ENCODE peak calls at places on chromosomes 6 and 20, in ten cellular contexts. R, T, K, Q, N, V, X, U, E and O are unnamed samples.

GRCh38 chr6:31815025-31815838 is at the start of the genes HSPA1A and HSPA1L:
- DNase-seq in E (no peak), K (peak), N (peak), T (peak), U (peak), V (peak), X (peak), R (peak), Q (peak), O (peak)

GRCh38 chr6:154156135-154156948 is 117.3 kb downstream of the OPRM1 start:
- DNase-seq in U (no peak), E (peak), N (peak), R (peak), X (peak), T (peak), V (no peak), Q (peak), K (peak), O (peak)

GRCh38 chr6:30679765-30680535 is 6.5 kb downstream of the PPP1R18 start:
- DNase-seq in K (no peak), E (no peak), X (no peak), R (no peak), T (no peak), Q (no peak), U (no peak), N (no peak), V (no peak), O (no peak)

GRCh38 chr20:4341804-4342560 is 326.6 kb upstream of the RNF24 start:
- DNase-seq in K (no peak), X (no peak), Q (peak), R (no peak), U (no peak), T (no peak), N (no peak), V (peak), E (no peak), O (no peak)

GRCh38 chr6:140366991-140367390 is 992.5 kb upstream of the CITED2 start:
- DNase-seq in X (no peak), E (no peak), V (peak), K (no peak), R (no peak), T (no peak), Q (peak), N (no peak), U (no peak), O (peak)

GRCh38 chr6:139757766-139758655 is 383.6 kb upstream of the CITED2 start:
- DNase-seq in K (no peak), Q (peak), R (no peak), T (no peak), E (no peak), V (no peak), U (no peak), N (no peak), X (no peak), O (no peak)

GRCh38 chr6:168032383-168032760 is 34.9 kb downstream of the KIF25 start:
- DNase-seq in T (no peak), N (no peak), U (no peak), K (no peak), E (no peak), V (peak), R (no peak), Q (peak), X (no peak), O (no peak)

GRCh38 chr20:21389368-21389767 is 8.0 kb downstream of the NKX2-4 start:
- DNase-seq in Q (peak), R (no peak), X (no peak), V (no peak), K (no peak), N (no peak), U (no peak), E (no peak), T (no peak), O (no peak)

GRCh38 chr6:160029525-160029924 is 60.6 kb downstream of the IGF2R start:
- DNase-seq in K (no peak), T (no peak), R (no peak), U (no peak), X (no peak), N (no peak), Q (no peak), V (peak), E (no peak), O (no peak)

GRCh38 chr6:68343901-68344300 is 291.2 kb upstream of the ADGRB3 start:
- DNase-seq in N (peak), K (peak), V (peak), T (peak), R (no peak), U (no peak), X (peak), Q (peak), E (no peak), O (peak)

GRCh38 chr6:38427492-38428210 is 212.1 kb downstream of the BTBD9 start:
- DNase-seq in R (no peak), T (no peak), V (no peak), N (no peak), U (no peak), E (no peak), Q (no peak), X (no peak), K (no peak), O (no peak)

GRCh38 chr6:53829698-53830221 is 35.0 kb downstream of the LRRC1 start:
- DNase-seq in T (no peak), N (no peak), Q (no peak), E (no peak), U (no peak), K (no peak), V (no peak), X (no peak), R (no peak), O (no peak)

GRCh38 chr20:41175727-41176330 is 38.5 kb downstream of the PLCG1 start:
- DNase-seq in R (no peak), N (no peak), Q (no peak), K (no peak), U (no peak), V (no peak), X (no peak), E (no peak), T (no peak), O (no peak)

GRCh38 chr6:110626442-110626841 is 150.0 kb upstream of the SLC22A16 start:
- DNase-seq in U (no peak), T (no peak), X (no peak), K (no peak), Q (no peak), E (no peak), V (no peak), R (no peak), N (no peak), O (no peak)

GRCh38 chr6:123622780-123623179 is 14.0 kb downstream of the TRDN start:
- DNase-seq in Q (no peak), T (no peak), N (no peak), E (no peak), U (no peak), R (no peak), V (no peak), X (no peak), K (no peak), O (no peak)

GRCh38 chr20:17841751-17842191 is 126.8 kb downstream of the SNX5 start:
- DNase-seq in U (peak), X (no peak), V (no peak), K (no peak), R (no peak), Q (peak), E (no peak), T (no peak), N (no peak), O (no peak)

GRCh38 chr6:144104898-144105487 is 9.6 kb upstream of the SF3B5 start:
- DNase-seq in V (peak), U (no peak), T (peak), Q (peak), K (peak), R (no peak), N (peak), X (no peak), E (no peak), O (peak)

GRCh38 chr20:6590891-6591679 is 176.4 kb upstream of the BMP2 start:
- DNase-seq in U (no peak), X (no peak), R (no peak), Q (peak), V (peak), E (no peak), K (no peak), T (no peak), N (no peak), O (peak)

GRCh38 chr6:168451805-168452204 is 10.8 kb downstream of the SMOC2 start:
- DNase-seq in E (no peak), T (no peak), V (peak), X (no peak), N (no peak), Q (no peak), R (no peak), U (no peak), K (peak), O (no peak)

GRCh38 chr6:105978113-105978512 is 108.0 kb upstream of the PRDM1 start:
- DNase-seq in X (no peak), K (no peak), E (no peak), V (no peak), N (no peak), R (no peak), T (no peak), U (no peak), Q (peak), O (no peak)

GRCh38 chr6:9405369-9405768 is 970.0 kb upstream of the SLC35B3 start:
- DNase-seq in E (no peak), R (no peak), Q (peak), K (no peak), X (no peak), N (peak), T (no peak), U (no peak), V (peak), O (peak)

GRCh38 chr6:155252581-155252980 is 11.2 kb upstream of the CLDN20 start:
- DNase-seq in Q (no peak), K (no peak), U (no peak), E (no peak), V (no peak), X (no peak), R (no peak), N (no peak), T (no peak), O (no peak)

GRCh38 chr6:101489456-101489855 is 95.9 kb downstream of the GRIK2 start:
- DNase-seq in Q (no peak), E (no peak), K (no peak), N (no peak), V (no peak), T (no peak), X (no peak), R (no peak), U (no peak), O (no peak)

GRCh38 chr6:1562171-1562955 is 47.4 kb upstream of the FOXC1 start:
- DNase-seq in K (no peak), R (no peak), N (no peak), V (no peak), Q (no peak), T (no peak), X (no peak), U (no peak), E (no peak), O (no peak)

GRCh38 chr6:137882225-137882961 is 15.3 kb downstream of the TNFAIP3 start:
- DNase-seq in V (no peak), T (no peak), Q (peak), U (no peak), X (no peak), R (no peak), N (no peak), K (no peak), E (no peak), O (no peak)

GRCh38 chr6:167906899-167907298 is 80.2 kb downstream of the AFDN start:
- DNase-seq in X (peak), T (no peak), N (no peak), E (no peak), R (peak), K (peak), U (no peak), Q (no peak), V (peak), O (no peak)

GRCh38 chr20:38143238-38143645 is 21.8 kb downstream of the TGM2 start:
- DNase-seq in V (peak), N (peak), Q (no peak), X (peak), E (no peak), R (peak), K (peak), U (no peak), T (no peak), O (peak)

GRCh38 chr20:50339196-50339901 is 148.7 kb downstream of the CEBPB start:
- DNase-seq in V (peak), X (no peak), E (no peak), K (peak), Q (peak), N (no peak), T (no peak), U (peak), R (no peak), O (no peak)
- TF ChIP-seq CTCF in V (no peak), X (no peak), E (no peak), K (no peak), Q (no peak), N (no peak), T (no peak), U (no peak), R (no peak), O (no peak)

DNA sequence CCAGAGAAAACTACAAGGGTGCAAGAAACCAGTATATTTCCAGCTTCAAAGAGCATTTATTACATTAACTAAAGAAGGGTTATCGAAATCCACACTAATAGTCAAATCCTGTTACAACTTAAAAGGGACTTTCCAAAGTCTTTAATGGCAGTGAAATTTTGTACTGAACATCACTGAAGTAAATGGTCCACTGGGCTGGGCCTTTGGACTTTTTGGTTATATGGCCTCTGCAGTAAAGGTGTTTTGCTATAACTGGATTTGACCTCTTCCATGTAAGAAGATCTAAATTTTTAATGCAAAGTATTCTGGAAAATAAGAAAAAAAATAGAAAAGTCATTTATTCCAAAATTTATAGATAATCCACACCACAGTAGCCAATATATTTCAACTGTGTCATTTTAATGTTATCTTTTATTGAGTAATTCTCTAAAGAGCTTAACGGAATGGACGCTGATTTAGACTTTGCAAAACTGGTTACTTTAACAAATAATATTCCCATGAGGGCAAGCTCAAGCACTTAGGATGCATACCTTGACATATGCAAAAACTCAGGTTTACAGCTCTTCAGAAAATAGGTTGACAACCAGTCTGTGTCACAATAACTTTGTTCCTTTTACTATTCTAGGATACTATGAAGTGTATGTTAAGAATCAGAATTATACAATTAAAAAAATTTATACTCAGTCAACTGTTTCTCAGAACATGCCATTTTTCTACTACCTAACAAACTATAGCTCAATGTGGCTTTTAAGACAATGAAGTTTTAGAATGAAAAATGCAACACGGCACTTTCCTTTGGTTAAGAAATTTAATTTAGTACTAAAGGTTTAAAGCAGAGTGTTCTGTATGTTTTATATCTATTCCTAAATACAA is 7.0 kb downstream of the RBM39 start:
- DNase-seq in T (no peak), E (no peak), U (no peak), Q (no peak), R (no peak), X (no peak), K (no peak), V (no peak), N (no peak), O (no peak)
- TF ChIP-seq CTCF in T (no peak), E (no peak), U (no peak), Q (no peak), R (no peak), X (no peak), K (no peak), V (no peak), N (no peak), O (no peak)

GRCh38 chr6:107655245-107655644 is 165.3 kb downstream of the SOBP start:
- DNase-seq in X (no peak), K (peak), T (peak), U (no peak), V (no peak), Q (no peak), E (no peak), R (no peak), N (no peak), O (no peak)
- TF ChIP-seq CTCF in X (peak), K (peak), T (peak), U (no peak), V (no peak), Q (no peak), E (no peak), R (peak), N (no peak), O (peak)

DNA sequence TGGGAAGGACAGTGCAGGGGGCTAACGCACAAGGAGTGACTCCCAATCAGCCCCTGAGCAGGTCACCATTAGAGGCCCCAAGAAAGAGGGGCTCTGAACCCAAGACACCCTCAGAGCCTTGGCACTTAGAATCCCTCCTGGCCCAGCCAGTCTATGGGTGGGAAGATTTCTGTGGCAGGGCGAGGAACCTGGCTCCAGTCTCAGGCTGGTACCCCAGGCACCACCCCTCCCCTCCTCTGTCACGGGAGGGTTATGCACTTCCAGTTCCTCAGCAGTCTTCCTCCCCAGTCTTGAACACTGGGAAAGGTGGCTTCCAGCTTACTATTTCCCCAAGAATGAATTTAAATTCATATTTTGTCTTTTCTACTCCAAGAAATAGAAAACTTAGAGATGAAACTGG is 27.6 kb upstream of the SSTR4 start:
- DNase-seq in T (no peak), U (no peak), Q (no peak), K (no peak), E (no peak), N (no peak), X (no peak), V (no peak), R (no peak), O (no peak)
- TF ChIP-seq CTCF in T (no peak), U (no peak), Q (no peak), K (no peak), E (no peak), N (no peak), X (no peak), V (no peak), R (no peak), O (no peak)

DNA sequence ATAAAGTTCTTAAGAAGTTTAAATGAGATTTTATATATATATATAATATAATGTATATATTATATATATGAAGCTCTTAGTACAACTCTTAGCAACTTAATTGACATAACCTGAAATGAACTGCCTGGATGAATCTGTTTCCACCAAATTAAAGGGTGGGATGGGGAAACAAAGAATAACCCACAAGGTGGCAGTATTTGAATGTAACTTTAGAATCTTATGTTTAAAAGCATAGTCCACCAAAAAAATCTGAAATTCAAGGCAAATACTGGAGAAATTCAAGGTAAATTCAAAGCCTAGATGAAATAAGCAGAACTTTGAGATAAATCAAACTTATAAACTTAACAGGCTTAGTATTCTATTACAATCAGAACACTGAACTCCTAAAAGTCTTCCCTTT is 4.4 kb upstream of the IBTK start:
- DNase-seq in U (no peak), Q (peak), K (peak), R (no peak), E (no peak), X (no peak), T (peak), N (peak), V (peak), O (peak)
- TF ChIP-seq CTCF in U (peak), Q (peak), K (peak), R (peak), E (peak), X (peak), T (peak), N (peak), V (peak), O (no peak)

GRCh38 chr6:90859612-90860011 is 272.7 kb upstream of the MAP3K7 start:
- DNase-seq in E (no peak), Q (no peak), T (peak), X (no peak), U (no peak), K (peak), N (peak), R (no peak), V (no peak), O (no peak)
- TF ChIP-seq CTCF in E (no peak), Q (no peak), T (no peak), X (no peak), U (no peak), K (no peak), N (no peak), R (no peak), V (no peak), O (no peak)

GRCh38 chr20:650954-651353 is 2.0 kb downstream of the SRXN1 start:
- DNase-seq in E (no peak), N (peak), K (no peak), R (no peak), U (no peak), T (no peak), Q (no peak), X (no peak), V (no peak), O (no peak)
- TF ChIP-seq CTCF in E (no peak), N (no peak), K (peak), R (no peak), U (no peak), T (no peak), Q (no peak), X (peak), V (no peak), O (no peak)

GRCh38 chr6:49912193-49912592 is 45.9 kb upstream of the CRISP1 start:
- DNase-seq in E (no peak), R (no peak), K (no peak), T (no peak), V (no peak), U (no peak), Q (no peak), X (no peak), N (no peak), O (no peak)

GRCh38 chr6:49911252-49911651 is 44.9 kb upstream of the CRISP1 start:
- DNase-seq in K (no peak), V (no peak), Q (no peak), T (no peak), E (no peak), R (no peak), N (no peak), X (no peak), U (no peak), O (no peak)

GRCh38 chr6:49918787-49919186 is 45.2 kb downstream of the DEFB114 start:
- DNase-seq in X (no peak), N (no peak), U (no peak), E (no peak), R (no peak), Q (no peak), K (no peak), T (no peak), V (no peak), O (no peak)

GRCh38 chr6:49913656-49914055 is 47.3 kb upstream of the CRISP1 start:
- DNase-seq in R (no peak), U (no peak), N (no peak), Q (no peak), V (no peak), K (no peak), X (no peak), E (no peak), T (no peak), O (no peak)

DNA sequence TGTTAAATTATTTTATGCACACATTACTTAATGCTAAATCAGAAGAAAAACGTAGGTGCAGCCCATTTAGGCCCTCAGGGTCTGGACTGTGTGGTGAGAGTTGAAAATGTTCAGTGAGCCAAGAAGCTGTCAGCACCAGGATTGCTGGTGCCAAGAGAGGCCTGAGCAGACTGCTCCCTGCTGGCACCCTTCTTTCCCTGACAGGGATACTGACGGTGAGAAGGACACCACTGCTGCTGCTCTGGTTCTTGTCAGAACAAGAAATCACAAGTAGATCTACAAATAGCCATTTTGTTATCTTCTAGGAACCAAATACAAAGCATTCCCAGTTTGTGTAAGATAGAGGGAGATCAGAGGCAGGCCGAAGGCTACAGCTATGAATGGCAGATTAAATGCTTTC is 48.7 kb upstream of the CRISP1 start:
- DNase-seq in E (no peak), R (no peak), U (no peak), N (no peak), T (no peak), V (no peak), Q (no peak), K (peak), X (no peak), O (no peak)
- TF ChIP-seq CTCF in E (no peak), R (no peak), U (no peak), N (no peak), T (no peak), V (no peak), Q (no peak), K (no peak), X (no peak), O (no peak)

GRCh38 chr6:4100655-4101054 is 21.7 kb upstream of the FAM217A start:
- DNase-seq in U (no peak), E (no peak), Q (no peak), X (no peak), T (peak), V (no peak), K (no peak), R (no peak), N (no peak), O (no peak)
- TF ChIP-seq CTCF in U (no peak), E (no peak), Q (no peak), X (no peak), T (no peak), V (no peak), K (no peak), R (no peak), N (no peak), O (no peak)